ENCODE peak calls at places on chromosomes 6 and 20, in four cellular contexts. One of them, this sample, is unnamed.

GRCh38 chr6:108001696-108002231 is 43.8 kb upstream of the SEC63 start:
- DNase-seq in heart right ventricle: no peak
- DNase-seq in stimulated activated CD4-positive, alpha-beta T cell treated with anti-CD3 and anti-CD28 coated beads, Interleukin-12 subunit alpha, Interleukin-12 subunit beta, amount 100 ng/mL, for 4 hours: no peak
- DNase-seq in HCEC 1CT: no peak
- DNase-seq in this sample: no peak

GRCh38 chr6:148818939-148819575 is 72.2 kb downstream of the UST start:
- DNase-seq in heart right ventricle: no peak
- DNase-seq in HCEC 1CT: no peak
- DNase-seq in stimulated activated CD4-positive, alpha-beta T cell treated with anti-CD3 and anti-CD28 coated beads, Interleukin-12 subunit alpha, Interleukin-12 subunit beta, amount 100 ng/mL, for 4 hours: no peak
- DNase-seq in this sample: no peak

GRCh38 chr6:119894801-119895200 is 545.2 kb upstream of the MAN1A1 start:
- DNase-seq in heart right ventricle: no peak
- DNase-seq in HCEC 1CT: no peak
- DNase-seq in stimulated activated CD4-positive, alpha-beta T cell treated with anti-CD3 and anti-CD28 coated beads, Interleukin-12 subunit alpha, Interleukin-12 subunit beta, amount 100 ng/mL, for 4 hours: no peak
- DNase-seq in this sample: no peak

GRCh38 chr6:63554782-63555181 is 17.5 kb upstream of the LOC128125822 start:
- DNase-seq in stimulated activated CD4-positive, alpha-beta T cell treated with anti-CD3 and anti-CD28 coated beads, Interleukin-12 subunit alpha, Interleukin-12 subunit beta, amount 100 ng/mL, for 4 hours: no peak
- DNase-seq in heart right ventricle: no peak
- DNase-seq in HCEC 1CT: no peak
- DNase-seq in this sample: no peak

GRCh38 chr20:18857640-18858039 is 44.1 kb downstream of the SCP2D1 start:
- DNase-seq in HCEC 1CT: peak
- DNase-seq in heart right ventricle: no peak
- DNase-seq in stimulated activated CD4-positive, alpha-beta T cell treated with anti-CD3 and anti-CD28 coated beads, Interleukin-12 subunit alpha, Interleukin-12 subunit beta, amount 100 ng/mL, for 4 hours: no peak
- DNase-seq in this sample: no peak

GRCh38 chr6:160519603-160520042 is 144.5 kb downstream of the LPA start:
- DNase-seq in HCEC 1CT: no peak
- DNase-seq in heart right ventricle: no peak
- DNase-seq in stimulated activated CD4-positive, alpha-beta T cell treated with anti-CD3 and anti-CD28 coated beads, Interleukin-12 subunit alpha, Interleukin-12 subunit beta, amount 100 ng/mL, for 4 hours: no peak
- DNase-seq in this sample: no peak

GRCh38 chr6:20182926-20183521 is 29.2 kb downstream of the MBOAT1 start:
- DNase-seq in HCEC 1CT: no peak
- DNase-seq in heart right ventricle: peak
- DNase-seq in stimulated activated CD4-positive, alpha-beta T cell treated with anti-CD3 and anti-CD28 coated beads, Interleukin-12 subunit alpha, Interleukin-12 subunit beta, amount 100 ng/mL, for 4 hours: no peak
- DNase-seq in this sample: no peak

GRCh38 chr6:32202186-32202585 is 9.7 kb upstream of the GPSM3 start:
- DNase-seq in stimulated activated CD4-positive, alpha-beta T cell treated with anti-CD3 and anti-CD28 coated beads, Interleukin-12 subunit alpha, Interleukin-12 subunit beta, amount 100 ng/mL, for 4 hours: no peak
- DNase-seq in HCEC 1CT: no peak
- DNase-seq in heart right ventricle: no peak
- DNase-seq in this sample: no peak

GRCh38 chr20:62400021-62400420 is 7.1 kb downstream of the CABLES2 start:
- DNase-seq in stimulated activated CD4-positive, alpha-beta T cell treated with anti-CD3 and anti-CD28 coated beads, Interleukin-12 subunit alpha, Interleukin-12 subunit beta, amount 100 ng/mL, for 4 hours: no peak
- DNase-seq in heart right ventricle: no peak
- DNase-seq in HCEC 1CT: no peak
- DNase-seq in this sample: no peak

GRCh38 chr20:16283307-16283706 is 289.9 kb downstream of the KIF16B start:
- DNase-seq in stimulated activated CD4-positive, alpha-beta T cell treated with anti-CD3 and anti-CD28 coated beads, Interleukin-12 subunit alpha, Interleukin-12 subunit beta, amount 100 ng/mL, for 4 hours: no peak
- DNase-seq in heart right ventricle: no peak
- DNase-seq in HCEC 1CT: no peak
- DNase-seq in this sample: no peak

GRCh38 chr6:22350109-22350508 is 53.3 kb upstream of the PRL start:
- DNase-seq in heart right ventricle: no peak
- DNase-seq in stimulated activated CD4-positive, alpha-beta T cell treated with anti-CD3 and anti-CD28 coated beads, Interleukin-12 subunit alpha, Interleukin-12 subunit beta, amount 100 ng/mL, for 4 hours: no peak
- DNase-seq in HCEC 1CT: no peak
- DNase-seq in this sample: no peak

GRCh38 chr6:25922301-25922700 is 8.2 kb downstream of the SLC17A2 start:
- DNase-seq in HCEC 1CT: peak
- DNase-seq in heart right ventricle: no peak
- DNase-seq in stimulated activated CD4-positive, alpha-beta T cell treated with anti-CD3 and anti-CD28 coated beads, Interleukin-12 subunit alpha, Interleukin-12 subunit beta, amount 100 ng/mL, for 4 hours: no peak
- DNase-seq in this sample: no peak

GRCh38 chr6:52174118-52174517 is 12.1 kb upstream of the IL17A start:
- DNase-seq in HCEC 1CT: no peak
- DNase-seq in stimulated activated CD4-positive, alpha-beta T cell treated with anti-CD3 and anti-CD28 coated beads, Interleukin-12 subunit alpha, Interleukin-12 subunit beta, amount 100 ng/mL, for 4 hours: no peak
- DNase-seq in heart right ventricle: no peak
- DNase-seq in this sample: no peak

GRCh38 chr6:80214436-80215022 is 108.1 kb downstream of the BCKDHB start:
- DNase-seq in HCEC 1CT: peak
- DNase-seq in stimulated activated CD4-positive, alpha-beta T cell treated with anti-CD3 and anti-CD28 coated beads, Interleukin-12 subunit alpha, Interleukin-12 subunit beta, amount 100 ng/mL, for 4 hours: peak
- DNase-seq in heart right ventricle: no peak
- DNase-seq in this sample: peak

GRCh38 chr6:100503043-100503442 is 38.3 kb upstream of the SIM1 start:
- DNase-seq in HCEC 1CT: no peak
- DNase-seq in heart right ventricle: no peak
- DNase-seq in stimulated activated CD4-positive, alpha-beta T cell treated with anti-CD3 and anti-CD28 coated beads, Interleukin-12 subunit alpha, Interleukin-12 subunit beta, amount 100 ng/mL, for 4 hours: no peak
- DNase-seq in this sample: no peak